ENCODE peak calls at places on chromosomes 1 and 21, in ten cellular contexts. T is ovary; C is brain microvascular endothelial cell; J is PC-3; U is MM.1S; A is CD4-positive, alpha-beta memory T cell; P is CD8-positive, alpha-beta memory T cell; F is Panc1; D is psoas muscle; N is skeletal muscle cell. O is an unnamed sample.
A peak's percentile ranks its signal among the peaks of the same experiment; 100 is the strongest.

GRCh38 chr1:151158311-151158710 is 1.9 kb downstream of the TNFAIP8L2 start:
- DNase-seq in T (no peak), C (no peak), J (no peak), U (no peak), A (no peak), P (no peak), F (no peak), D (no peak), N (no peak), O (no peak)

GRCh38 chr1:203995228-203995627 is 77.7 kb upstream of the SOX13 start:
- DNase-seq in T (no peak), C (no peak), J (no peak), U (no peak), A (no peak), P (no peak), F (no peak), D (no peak), N (no peak), O (no peak)

GRCh38 chr1:55650449-55650848 is 435.3 kb upstream of the USP24 start:
- DNase-seq in T (peak; percentile 35), C (no peak), J (no peak), U (no peak), A (no peak), P (no peak), F (no peak), D (no peak), N (no peak), O (no peak)

GRCh38 chr1:226723640-226724532 is 15.2 kb downstream of the ITPKB start:
- DNase-seq in T (peak; percentile 66), C (peak; percentile 75), J (peak; percentile 56), U (no peak), A (no peak), P (no peak), F (no peak), D (no peak), N (peak; percentile 67), O (peak; percentile 34)

GRCh38 chr1:205326812-205327466 is 5.4 kb upstream of the NUAK2 start:
- DNase-seq in T (no peak), C (no peak), J (no peak), U (no peak), A (no peak), P (no peak), F (no peak), D (no peak), N (no peak), O (no peak)

GRCh38 chr21:35664683-35665082 is 395.6 kb downstream of the SETD4 start:
- DNase-seq in T (no peak), C (no peak), J (peak; percentile 94), U (no peak), A (no peak), P (no peak), F (no peak), D (no peak), N (no peak), O (no peak)

GRCh38 chr1:3988431-3988830 is 88.4 kb upstream of the C1orf174 start:
- DNase-seq in T (no peak), C (no peak), J (no peak), U (no peak), A (no peak), P (no peak), F (no peak), D (no peak), N (no peak), O (no peak)

GRCh38 chr1:205144751-205145150 is 23.0 kb upstream of the RBBP5 start:
- DNase-seq in T (no peak), C (no peak), J (peak; percentile 19), U (no peak), A (no peak), P (no peak), F (no peak), D (no peak), N (no peak), O (peak; percentile 36)

GRCh38 chr21:29656504-29657227 is 283.1 kb downstream of the GRIK1 start:
- DNase-seq in T (no peak), C (peak; percentile 76), J (peak; percentile 54), U (no peak), A (no peak), P (no peak), F (peak; percentile 36), D (no peak), N (peak; percentile 66), O (peak; percentile 29)

GRCh38 chr21:41432567-41433460 is 6.8 kb downstream of the MX1 start:
- DNase-seq in T (no peak), C (no peak), J (no peak), U (no peak), A (no peak), P (no peak), F (no peak), D (no peak), N (no peak), O (no peak)

GRCh38 chr21:41433566-41433965 is 7.5 kb downstream of the MX1 start:
- DNase-seq in T (no peak), C (no peak), J (no peak), U (no peak), A (no peak), P (no peak), F (no peak), D (no peak), N (no peak), O (no peak)

GRCh38 chr21:41429925-41430491 is 4.0 kb downstream of the MX1 start:
- DNase-seq in T (no peak), C (no peak), J (no peak), U (no peak), A (no peak), P (no peak), F (no peak), D (no peak), N (no peak), O (no peak)

GRCh38 chr21:41429305-41429704 is 3.3 kb downstream of the MX1 start:
- DNase-seq in T (no peak), C (no peak), J (no peak), U (no peak), A (no peak), P (no peak), F (no peak), D (no peak), N (no peak), O (no peak)

DNA sequence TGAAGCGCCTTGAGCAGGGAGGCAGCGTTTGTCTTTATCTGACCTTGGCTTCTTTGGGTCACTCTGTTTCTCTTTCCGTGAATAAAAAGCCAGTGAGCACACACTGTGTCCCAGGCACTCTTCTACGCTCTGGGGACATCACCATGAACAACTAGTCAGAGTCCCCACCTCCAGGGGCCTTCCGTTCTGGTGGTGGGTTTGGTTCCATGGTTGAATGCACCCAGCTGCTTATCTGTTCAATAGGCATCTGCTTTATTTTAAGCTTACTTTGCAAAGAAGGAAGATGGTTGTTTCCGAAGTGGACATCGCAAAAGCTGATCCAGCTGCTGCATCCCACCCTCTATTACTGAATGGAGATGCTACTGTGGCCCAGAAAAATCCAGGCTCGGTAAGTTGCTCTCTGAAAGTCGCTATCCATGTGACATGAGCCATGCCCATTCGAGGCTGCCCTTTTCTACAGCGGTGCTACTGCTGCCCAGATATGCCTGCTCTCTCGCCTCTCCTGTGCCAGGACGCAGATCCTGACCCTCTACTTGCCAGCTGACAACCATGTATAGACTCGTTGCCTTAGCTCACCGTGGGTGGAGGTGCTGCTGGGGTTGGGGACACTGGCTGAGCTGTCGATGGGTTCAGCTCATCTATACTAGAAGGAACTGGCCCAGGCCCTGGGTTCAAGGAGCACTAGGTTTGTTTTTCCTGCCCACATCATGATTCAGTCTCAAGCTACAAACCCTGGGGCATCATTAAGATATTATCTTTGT is 5.9 kb downstream of the MX1 start:
- DNase-seq in T (no peak), C (no peak), J (no peak), U (no peak), A (no peak), P (no peak), F (no peak), D (no peak), N (no peak), O (no peak)
- H3K4me3 ChIP-seq in T (no peak overlapping the region), C (no peak overlapping the region), J (no peak overlapping the region), U (no peak overlapping the region), A (no peak overlapping the region), P (no peak overlapping the region), F (no peak overlapping the region), D (no peak overlapping the region), N (no peak overlapping the region), O (no peak overlapping the region)

DNA sequence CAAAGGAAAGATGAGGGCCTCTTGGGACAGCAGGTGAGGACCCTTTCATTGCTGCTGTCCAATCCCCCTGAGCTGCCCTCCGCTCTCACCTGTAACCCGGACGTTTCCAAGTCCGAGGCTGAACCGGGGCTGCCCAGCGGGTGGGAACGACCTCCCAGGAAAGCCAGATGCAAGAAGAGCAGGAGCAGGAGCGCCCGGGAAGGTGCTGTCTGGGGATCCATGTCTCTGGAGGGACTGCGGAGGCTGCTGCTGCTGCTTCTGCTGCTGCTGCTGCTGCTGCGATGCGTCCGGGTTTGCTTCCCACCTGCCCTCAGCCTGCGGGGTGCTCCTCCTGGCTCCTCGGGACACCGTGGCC is at the start of gene NPPB:
- DNase-seq in T (no peak), C (no peak), J (no peak), U (no peak), A (no peak), P (no peak), F (no peak), D (no peak), N (no peak), O (no peak)
- H3K4me3 ChIP-seq in T (no peak within 1 kb of the TSS), C (no peak within 1 kb of the TSS), J (no peak within 1 kb of the TSS), U (no peak within 1 kb of the TSS), A (no peak within 1 kb of the TSS), P (no peak within 1 kb of the TSS), F (no peak within 1 kb of the TSS), D (no peak within 1 kb of the TSS), N (no peak within 1 kb of the TSS), O (no peak within 1 kb of the TSS)

GRCh38 chr1:210301254-210301955 is 27.3 kb upstream of the HHAT start:
- DNase-seq in T (no peak), C (no peak), J (no peak), U (no peak), A (no peak), P (no peak), F (no peak), D (no peak), N (no peak), O (no peak)
- H3K4me3 ChIP-seq in T (no peak overlapping the region), C (no peak overlapping the region), J (no peak overlapping the region), U (no peak overlapping the region), A (no peak overlapping the region), P (no peak overlapping the region), F (no peak overlapping the region), D (no peak overlapping the region), N (no peak overlapping the region), O (no peak overlapping the region)

GRCh38 chr1:161491472-161491871 is 13.8 kb upstream of the FCGR2A start:
- DNase-seq in T (no peak), C (no peak), J (no peak), U (no peak), A (peak; percentile 9), P (no peak), F (no peak), D (no peak), N (no peak), O (no peak)

GRCh38 chr1:161486806-161487482 is 18.3 kb upstream of the FCGR2A start:
- DNase-seq in T (no peak), C (peak; percentile 58), J (peak; percentile 86), U (peak; percentile 84), A (peak; percentile 60), P (peak; percentile 65), F (peak; percentile 38), D (no peak), N (no peak), O (no peak)

GRCh38 chr1:161484613-161485012 is 20.6 kb upstream of the FCGR2A start:
- DNase-seq in T (no peak), C (no peak), J (peak; percentile 37), U (peak; percentile 34), A (no peak), P (no peak), F (no peak), D (no peak), N (no peak), O (no peak)

GRCh38 chr1:161483361-161483760 is 21.9 kb upstream of the FCGR2A start:
- DNase-seq in T (no peak), C (no peak), J (no peak), U (no peak), A (no peak), P (no peak), F (no peak), D (no peak), N (no peak), O (no peak)

GRCh38 chr1:161487483-161487827 is 17.8 kb upstream of the FCGR2A start:
- DNase-seq in T (no peak), C (peak; percentile 70), J (peak; percentile 88), U (no peak), A (no peak), P (no peak), F (no peak), D (no peak), N (no peak), O (no peak)
- H3K4me3 ChIP-seq in T (no peak overlapping the region), C (peak overlapping the region; percentile 23), J (peak overlapping the region; percentile 58), U (no peak overlapping the region), A (no peak overlapping the region), P (no peak overlapping the region), F (no peak overlapping the region), D (peak overlapping the region; percentile 39), N (peak overlapping the region; percentile 22), O (no peak overlapping the region)